ENCODE peak calls at places on chromosome 9, in seven cellular contexts. One of them, this sample, is unnamed.

GRCh38 chr9:107260437-107261081 is 22.5 kb upstream of the RAD23B start:
- DNase-seq in A549: no peak
- DNase-seq in retinal pigment epithelial cell: no peak
- DNase-seq in A673: no peak
- DNase-seq in gastrocnemius medialis: no peak
- DNase-seq in effector memory CD4-positive, alpha-beta T cell: no peak
- DNase-seq in MM.1S: peak
- DNase-seq in this sample: no peak

GRCh38 chr9:129341197-129341990 is 163.3 kb upstream of the IER5L start:
- DNase-seq in retinal pigment epithelial cell: no peak
- DNase-seq in A549: no peak
- DNase-seq in gastrocnemius medialis: no peak
- DNase-seq in MM.1S: no peak
- DNase-seq in effector memory CD4-positive, alpha-beta T cell: no peak
- DNase-seq in A673: no peak
- DNase-seq in this sample: no peak

GRCh38 chr9:91098203-91098602 is 263.5 kb downstream of the AUH start:
- DNase-seq in A673: no peak
- DNase-seq in MM.1S: no peak
- DNase-seq in gastrocnemius medialis: no peak
- DNase-seq in retinal pigment epithelial cell: no peak
- DNase-seq in A549: no peak
- DNase-seq in effector memory CD4-positive, alpha-beta T cell: no peak
- DNase-seq in this sample: no peak

GRCh38 chr9:117887941-117888340 is 183.7 kb downstream of the TLR4 start:
- DNase-seq in gastrocnemius medialis: no peak
- DNase-seq in A549: no peak
- DNase-seq in MM.1S: no peak
- DNase-seq in effector memory CD4-positive, alpha-beta T cell: no peak
- DNase-seq in A673: no peak
- DNase-seq in retinal pigment epithelial cell: peak
- DNase-seq in this sample: no peak

GRCh38 chr9:112699230-112699629 is 18.7 kb downstream of the INIP start:
- DNase-seq in retinal pigment epithelial cell: no peak
- DNase-seq in effector memory CD4-positive, alpha-beta T cell: no peak
- DNase-seq in MM.1S: peak
- DNase-seq in gastrocnemius medialis: no peak
- DNase-seq in A673: no peak
- DNase-seq in A549: no peak
- DNase-seq in this sample: no peak

GRCh38 chr9:79477955-79478751 is 93.6 kb upstream of the TLE4 start:
- DNase-seq in MM.1S: no peak
- DNase-seq in retinal pigment epithelial cell: no peak
- DNase-seq in A673: peak
- DNase-seq in gastrocnemius medialis: no peak
- DNase-seq in A549: peak
- DNase-seq in effector memory CD4-positive, alpha-beta T cell: no peak
- DNase-seq in this sample: peak

GRCh38 chr9:88605500-88606172 is 70.7 kb downstream of the NXNL2 start:
- DNase-seq in gastrocnemius medialis: no peak
- DNase-seq in retinal pigment epithelial cell: peak
- DNase-seq in MM.1S: no peak
- DNase-seq in A549: no peak
- DNase-seq in effector memory CD4-positive, alpha-beta T cell: no peak
- DNase-seq in A673: peak
- DNase-seq in this sample: no peak

GRCh38 chr9:131801811-131802210 is 61.9 kb upstream of the RAPGEF1 start:
- DNase-seq in MM.1S: no peak
- DNase-seq in A549: no peak
- DNase-seq in A673: no peak
- DNase-seq in effector memory CD4-positive, alpha-beta T cell: no peak
- DNase-seq in retinal pigment epithelial cell: no peak
- DNase-seq in gastrocnemius medialis: no peak
- DNase-seq in this sample: no peak

GRCh38 chr9:114071197-114071795 is 6.8 kb downstream of the AMBP start:
- DNase-seq in A673: no peak
- DNase-seq in gastrocnemius medialis: no peak
- DNase-seq in effector memory CD4-positive, alpha-beta T cell: no peak
- DNase-seq in MM.1S: no peak
- DNase-seq in retinal pigment epithelial cell: no peak
- DNase-seq in A549: no peak
- DNase-seq in this sample: no peak

GRCh38 chr9:122403381-122404002 is 32.7 kb downstream of the PTGS1 start:
- DNase-seq in retinal pigment epithelial cell: no peak
- DNase-seq in gastrocnemius medialis: no peak
- DNase-seq in A549: no peak
- DNase-seq in effector memory CD4-positive, alpha-beta T cell: no peak
- DNase-seq in A673: no peak
- DNase-seq in MM.1S: no peak
- DNase-seq in this sample: no peak

GRCh38 chr9:81522721-81523551 is 166.4 kb downstream of the TLE1 start:
- DNase-seq in MM.1S: peak
- DNase-seq in effector memory CD4-positive, alpha-beta T cell: no peak
- DNase-seq in gastrocnemius medialis: no peak
- DNase-seq in retinal pigment epithelial cell: no peak
- DNase-seq in A673: peak
- DNase-seq in A549: peak
- DNase-seq in this sample: peak

GRCh38 chr9:14314929-14315753 is 1.2 kb upstream of the NFIB start:
- DNase-seq in gastrocnemius medialis: peak
- DNase-seq in MM.1S: peak
- DNase-seq in effector memory CD4-positive, alpha-beta T cell: no peak
- DNase-seq in A673: peak
- DNase-seq in retinal pigment epithelial cell: no peak
- DNase-seq in A549: peak
- DNase-seq in this sample: no peak

GRCh38 chr9:30289435-30289834 is 2095.0 kb upstream of the ACO1 start:
- DNase-seq in effector memory CD4-positive, alpha-beta T cell: no peak
- DNase-seq in gastrocnemius medialis: no peak
- DNase-seq in MM.1S: no peak
- DNase-seq in retinal pigment epithelial cell: no peak
- DNase-seq in A549: no peak
- DNase-seq in A673: no peak
- DNase-seq in this sample: no peak

GRCh38 chr9:109781086-109781485 is 1.1 kb downstream of the PALM2AKAP2 start:
- DNase-seq in retinal pigment epithelial cell: no peak
- DNase-seq in effector memory CD4-positive, alpha-beta T cell: no peak
- DNase-seq in A673: no peak
- DNase-seq in A549: no peak
- DNase-seq in MM.1S: no peak
- DNase-seq in gastrocnemius medialis: no peak
- DNase-seq in this sample: no peak

GRCh38 chr9:134698587-134699342 is 57.2 kb downstream of the COL5A1 start:
- DNase-seq in effector memory CD4-positive, alpha-beta T cell: no peak
- DNase-seq in A549: peak
- DNase-seq in MM.1S: peak
- DNase-seq in A673: peak
- DNase-seq in retinal pigment epithelial cell: no peak
- DNase-seq in gastrocnemius medialis: peak
- DNase-seq in this sample: peak

GRCh38 chr9:133467101-133467500 is 7.3 kb downstream of the CACFD1 start:
- DNase-seq in gastrocnemius medialis: no peak
- DNase-seq in retinal pigment epithelial cell: no peak
- DNase-seq in MM.1S: no peak
- DNase-seq in A673: no peak
- DNase-seq in effector memory CD4-positive, alpha-beta T cell: no peak
- DNase-seq in A549: no peak
- DNase-seq in this sample: no peak

GRCh38 chr9:130110166-130110565 is 56.5 kb downstream of the GPR107 start:
- DNase-seq in A673: no peak
- DNase-seq in effector memory CD4-positive, alpha-beta T cell: no peak
- DNase-seq in A549: no peak
- DNase-seq in gastrocnemius medialis: no peak
- DNase-seq in MM.1S: no peak
- DNase-seq in retinal pigment epithelial cell: no peak
- DNase-seq in this sample: no peak

GRCh38 chr9:130634191-130634768 is 30.1 kb upstream of the PRDM12 start:
- DNase-seq in retinal pigment epithelial cell: no peak
- DNase-seq in gastrocnemius medialis: no peak
- DNase-seq in A549: no peak
- DNase-seq in effector memory CD4-positive, alpha-beta T cell: no peak
- DNase-seq in A673: no peak
- DNase-seq in MM.1S: no peak
- DNase-seq in this sample: no peak

GRCh38 chr9:16202913-16203734 is 650.3 kb downstream of the CCDC171 start:
- DNase-seq in A549: peak
- DNase-seq in A673: peak
- DNase-seq in MM.1S: no peak
- DNase-seq in effector memory CD4-positive, alpha-beta T cell: no peak
- DNase-seq in retinal pigment epithelial cell: peak
- DNase-seq in gastrocnemius medialis: no peak
- DNase-seq in this sample: no peak

GRCh38 chr9:119004618-119004990 is 364.6 kb downstream of the BRINP1 start:
- DNase-seq in effector memory CD4-positive, alpha-beta T cell: no peak
- DNase-seq in gastrocnemius medialis: peak
- DNase-seq in A673: no peak
- DNase-seq in MM.1S: no peak
- DNase-seq in A549: peak
- DNase-seq in retinal pigment epithelial cell: peak
- DNase-seq in this sample: no peak

GRCh38 chr9:81849631-81850259 is 78.5 kb upstream of the SPATA31D4 start:
- DNase-seq in effector memory CD4-positive, alpha-beta T cell: no peak
- DNase-seq in MM.1S: no peak
- DNase-seq in A673: no peak
- DNase-seq in gastrocnemius medialis: no peak
- DNase-seq in A549: no peak
- DNase-seq in retinal pigment epithelial cell: no peak
- DNase-seq in this sample: no peak

GRCh38 chr9:95383845-95384244 is 66.3 kb upstream of the FANCC start:
- DNase-seq in effector memory CD4-positive, alpha-beta T cell: no peak
- DNase-seq in A549: peak
- DNase-seq in gastrocnemius medialis: no peak
- DNase-seq in A673: no peak
- DNase-seq in retinal pigment epithelial cell: no peak
- DNase-seq in MM.1S: no peak
- DNase-seq in this sample: no peak

GRCh38 chr9:95385521-95385920 is 68.0 kb upstream of the FANCC start:
- DNase-seq in A549: no peak
- DNase-seq in retinal pigment epithelial cell: no peak
- DNase-seq in A673: no peak
- DNase-seq in gastrocnemius medialis: no peak
- DNase-seq in MM.1S: no peak
- DNase-seq in effector memory CD4-positive, alpha-beta T cell: no peak
- DNase-seq in this sample: no peak

GRCh38 chr9:95382433-95382832 is 64.9 kb upstream of the FANCC start:
- DNase-seq in A673: no peak
- DNase-seq in MM.1S: no peak
- DNase-seq in effector memory CD4-positive, alpha-beta T cell: no peak
- DNase-seq in gastrocnemius medialis: no peak
- DNase-seq in retinal pigment epithelial cell: no peak
- DNase-seq in A549: no peak
- DNase-seq in this sample: no peak

GRCh38 chr9:95381243-95381642 is 63.7 kb upstream of the FANCC start:
- DNase-seq in A673: no peak
- DNase-seq in effector memory CD4-positive, alpha-beta T cell: no peak
- DNase-seq in A549: peak
- DNase-seq in retinal pigment epithelial cell: no peak
- DNase-seq in MM.1S: no peak
- DNase-seq in gastrocnemius medialis: no peak
- DNase-seq in this sample: no peak

GRCh38 chr9:95383198-95383673 is 65.7 kb upstream of the FANCC start:
- DNase-seq in retinal pigment epithelial cell: peak
- DNase-seq in A549: peak
- DNase-seq in gastrocnemius medialis: no peak
- DNase-seq in MM.1S: no peak
- DNase-seq in A673: peak
- DNase-seq in effector memory CD4-positive, alpha-beta T cell: no peak
- DNase-seq in this sample: no peak
- H3K4me3 ChIP-seq in retinal pigment epithelial cell: no peak
- H3K4me3 ChIP-seq in A549: no peak
- H3K4me3 ChIP-seq in gastrocnemius medialis: no peak
- H3K4me3 ChIP-seq in MM.1S: no peak
- H3K4me3 ChIP-seq in A673: no peak
- H3K4me3 ChIP-seq in effector memory CD4-positive, alpha-beta T cell: no peak
- H3K4me3 ChIP-seq in this sample: no peak

GRCh38 chr9:136192289-136193126 is 12.4 kb downstream of the LHX3 start:
- DNase-seq in gastrocnemius medialis: no peak
- DNase-seq in A549: no peak
- DNase-seq in effector memory CD4-positive, alpha-beta T cell: no peak
- DNase-seq in MM.1S: no peak
- DNase-seq in A673: no peak
- DNase-seq in retinal pigment epithelial cell: no peak
- DNase-seq in this sample: no peak
- H3K4me3 ChIP-seq in gastrocnemius medialis: no peak
- H3K4me3 ChIP-seq in A549: peak
- H3K4me3 ChIP-seq in effector memory CD4-positive, alpha-beta T cell: no peak
- H3K4me3 ChIP-seq in MM.1S: no peak
- H3K4me3 ChIP-seq in A673: peak
- H3K4me3 ChIP-seq in retinal pigment epithelial cell: no peak
- H3K4me3 ChIP-seq in this sample: no peak

GRCh38 chr9:137030931-137031527 is 859 bp downstream of the FUT7 start:
- DNase-seq in retinal pigment epithelial cell: no peak
- DNase-seq in gastrocnemius medialis: no peak
- DNase-seq in MM.1S: no peak
- DNase-seq in A673: no peak
- DNase-seq in A549: no peak
- DNase-seq in effector memory CD4-positive, alpha-beta T cell: no peak
- DNase-seq in this sample: no peak
- H3K4me3 ChIP-seq in retinal pigment epithelial cell: no peak
- H3K4me3 ChIP-seq in gastrocnemius medialis: no peak
- H3K4me3 ChIP-seq in MM.1S: no peak
- H3K4me3 ChIP-seq in A673: no peak
- H3K4me3 ChIP-seq in A549: no peak
- H3K4me3 ChIP-seq in effector memory CD4-positive, alpha-beta T cell: peak
- H3K4me3 ChIP-seq in this sample: no peak

DNA sequence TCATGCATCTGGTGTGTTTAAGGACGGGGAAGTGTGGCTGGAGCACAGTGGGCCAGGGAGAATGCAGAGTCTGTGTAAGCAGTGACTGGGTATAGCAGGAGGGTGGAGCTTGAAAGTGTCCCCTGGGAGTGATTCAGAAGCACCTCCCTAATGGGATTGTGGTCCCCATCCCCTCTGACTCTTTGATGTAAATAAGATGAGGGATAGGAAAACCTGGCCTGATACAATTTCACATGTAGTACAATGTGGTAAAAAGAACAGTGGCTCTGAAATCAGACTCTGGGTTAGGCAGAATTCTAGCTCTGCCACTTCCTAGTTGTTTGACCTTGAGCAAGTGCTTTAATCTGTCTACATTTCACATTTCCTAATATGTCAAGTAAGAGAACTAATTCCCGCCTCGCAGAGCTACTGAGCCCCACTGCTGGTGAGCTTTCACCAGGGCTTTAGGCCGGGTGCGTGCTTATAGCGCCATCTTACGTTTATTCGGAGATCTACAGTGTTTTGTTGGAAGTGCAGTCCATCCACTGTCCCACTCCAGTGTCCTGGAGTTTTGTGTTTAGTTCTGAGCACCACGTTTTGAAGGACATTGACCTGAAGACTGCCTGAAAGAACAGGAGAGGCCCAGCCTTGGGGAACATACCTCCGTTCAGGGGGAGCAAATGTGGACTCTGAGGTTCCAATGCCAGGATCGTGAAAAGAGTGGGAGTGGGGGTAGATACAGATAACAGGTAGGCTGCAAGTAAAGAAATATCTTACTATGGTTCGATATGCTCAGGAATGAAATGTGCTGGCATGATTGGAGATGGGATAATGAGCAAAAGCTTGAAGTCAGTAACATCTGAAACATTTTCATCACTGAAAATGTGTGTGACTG is 51.2 kb upstream of the TESK1 start:
- DNase-seq in effector memory CD4-positive, alpha-beta T cell: no peak
- DNase-seq in retinal pigment epithelial cell: no peak
- DNase-seq in MM.1S: peak
- DNase-seq in A673: peak
- DNase-seq in A549: peak
- DNase-seq in gastrocnemius medialis: peak
- DNase-seq in this sample: peak
- H3K4me3 ChIP-seq in effector memory CD4-positive, alpha-beta T cell: no peak
- H3K4me3 ChIP-seq in retinal pigment epithelial cell: no peak
- H3K4me3 ChIP-seq in MM.1S: no peak
- H3K4me3 ChIP-seq in A673: no peak
- H3K4me3 ChIP-seq in A549: no peak
- H3K4me3 ChIP-seq in gastrocnemius medialis: no peak
- H3K4me3 ChIP-seq in this sample: no peak

This sample was measured in Jurkat, Clone E6-1.